ENCODE peak calls at places on chromosomes 13 and 19, in ten cellular contexts. One of them, this sample, is unnamed. For H3K4me1, the result is how much of the 10 kb centered on the place peaks cover.

GRCh38 chr19:27765397-27765796 is 1447.6 kb downstream of the UQCRFS1 start:
- DNase-seq in adrenal gland: no peak
- DNase-seq in CD8-positive, alpha-beta T cell: no peak
- DNase-seq in pancreas: no peak
- DNase-seq in body of pancreas: no peak
- DNase-seq in mucosa of descending colon: no peak
- DNase-seq in heart right ventricle: no peak
- DNase-seq in OCI-LY7: no peak
- DNase-seq in endothelial cell of umbilical vein: no peak
- DNase-seq in endodermal cell: no peak
- DNase-seq in this sample: no peak

GRCh38 chr19:29326849-29327840 is 114.2 kb upstream of the UQCRFS1 start:
- DNase-seq in adrenal gland: no peak
- DNase-seq in CD8-positive, alpha-beta T cell: no peak
- DNase-seq in pancreas: no peak
- DNase-seq in body of pancreas: no peak
- DNase-seq in mucosa of descending colon: no peak
- DNase-seq in heart right ventricle: no peak
- DNase-seq in OCI-LY7: peak
- DNase-seq in endothelial cell of umbilical vein: no peak
- DNase-seq in endodermal cell: peak
- DNase-seq in this sample: no peak

GRCh38 chr19:10960314-10961072 is at the start of gene SMARCA4:
- DNase-seq in adrenal gland: peak
- DNase-seq in CD8-positive, alpha-beta T cell: peak
- DNase-seq in pancreas: peak
- DNase-seq in body of pancreas: peak
- DNase-seq in mucosa of descending colon: peak
- DNase-seq in heart right ventricle: peak
- DNase-seq in OCI-LY7: peak
- DNase-seq in endothelial cell of umbilical vein: peak
- DNase-seq in endodermal cell: peak
- DNase-seq in this sample: peak

GRCh38 chr19:862529-863304 is 3.3 kb downstream of the CFD start:
- DNase-seq in adrenal gland: peak
- DNase-seq in CD8-positive, alpha-beta T cell: peak
- DNase-seq in pancreas: peak
- DNase-seq in body of pancreas: peak
- DNase-seq in mucosa of descending colon: peak
- DNase-seq in heart right ventricle: no peak
- DNase-seq in OCI-LY7: peak
- DNase-seq in endothelial cell of umbilical vein: peak
- DNase-seq in endodermal cell: peak
- DNase-seq in this sample: peak

GRCh38 chr13:42796747-42797356 is 15.5 kb downstream of the FAM216B start:
- DNase-seq in adrenal gland: no peak
- DNase-seq in CD8-positive, alpha-beta T cell: no peak
- DNase-seq in pancreas: no peak
- DNase-seq in body of pancreas: no peak
- DNase-seq in mucosa of descending colon: no peak
- DNase-seq in heart right ventricle: no peak
- DNase-seq in OCI-LY7: no peak
- DNase-seq in endothelial cell of umbilical vein: no peak
- DNase-seq in endodermal cell: no peak
- DNase-seq in this sample: no peak

GRCh38 chr19:14383898-14384669 is 2.8 kb downstream of the ADGRE5 start:
- DNase-seq in adrenal gland: peak
- DNase-seq in CD8-positive, alpha-beta T cell: peak
- DNase-seq in pancreas: no peak
- DNase-seq in body of pancreas: no peak
- DNase-seq in mucosa of descending colon: peak
- DNase-seq in heart right ventricle: no peak
- DNase-seq in OCI-LY7: peak
- DNase-seq in endothelial cell of umbilical vein: no peak
- DNase-seq in endodermal cell: no peak
- DNase-seq in this sample: peak

GRCh38 chr19:29292562-29292961 is 79.6 kb upstream of the UQCRFS1 start:
- DNase-seq in adrenal gland: no peak
- DNase-seq in CD8-positive, alpha-beta T cell: no peak
- DNase-seq in pancreas: no peak
- DNase-seq in body of pancreas: no peak
- DNase-seq in mucosa of descending colon: no peak
- DNase-seq in heart right ventricle: no peak
- DNase-seq in OCI-LY7: no peak
- DNase-seq in endothelial cell of umbilical vein: no peak
- DNase-seq in endodermal cell: no peak
- DNase-seq in this sample: no peak

GRCh38 chr19:13475044-13475443 is 31.2 kb downstream of the CACNA1A start:
- DNase-seq in adrenal gland: no peak
- DNase-seq in CD8-positive, alpha-beta T cell: no peak
- DNase-seq in pancreas: no peak
- DNase-seq in body of pancreas: no peak
- DNase-seq in mucosa of descending colon: no peak
- DNase-seq in heart right ventricle: no peak
- DNase-seq in OCI-LY7: no peak
- DNase-seq in endothelial cell of umbilical vein: no peak
- DNase-seq in endodermal cell: no peak
- DNase-seq in this sample: no peak

GRCh38 chr19:14160017-14160703 is 23.8 kb upstream of the ASF1B start:
- DNase-seq in adrenal gland: no peak
- DNase-seq in CD8-positive, alpha-beta T cell: no peak
- DNase-seq in pancreas: no peak
- DNase-seq in body of pancreas: no peak
- DNase-seq in mucosa of descending colon: no peak
- DNase-seq in heart right ventricle: no peak
- DNase-seq in OCI-LY7: no peak
- DNase-seq in endothelial cell of umbilical vein: no peak
- DNase-seq in endodermal cell: no peak
- DNase-seq in this sample: no peak

GRCh38 chr19:12628040-12629022 is 17.6 kb downstream of the ZNF791 start:
- DNase-seq in adrenal gland: no peak
- DNase-seq in CD8-positive, alpha-beta T cell: no peak
- DNase-seq in pancreas: no peak
- DNase-seq in body of pancreas: no peak
- DNase-seq in mucosa of descending colon: no peak
- DNase-seq in heart right ventricle: no peak
- DNase-seq in OCI-LY7: no peak
- DNase-seq in endothelial cell of umbilical vein: no peak
- DNase-seq in endodermal cell: no peak
- DNase-seq in this sample: no peak

GRCh38 chr19:3387645-3388589 is 21.5 kb downstream of the NFIC start:
- DNase-seq in adrenal gland: peak
- DNase-seq in CD8-positive, alpha-beta T cell: no peak
- DNase-seq in pancreas: peak
- DNase-seq in body of pancreas: peak
- DNase-seq in mucosa of descending colon: peak
- DNase-seq in heart right ventricle: peak
- DNase-seq in OCI-LY7: no peak
- DNase-seq in endothelial cell of umbilical vein: peak
- DNase-seq in endodermal cell: no peak
- DNase-seq in this sample: no peak
- H3K4me1 ChIP-seq in adrenal gland: half or more
- H3K4me1 ChIP-seq in CD8-positive, alpha-beta T cell: under half
- H3K4me1 ChIP-seq in pancreas: under half
- H3K4me1 ChIP-seq in body of pancreas: half or more
- H3K4me1 ChIP-seq in mucosa of descending colon: under half
- H3K4me1 ChIP-seq in heart right ventricle: half or more
- H3K4me1 ChIP-seq in OCI-LY7: under half
- H3K4me1 ChIP-seq in endothelial cell of umbilical vein: under half
- H3K4me1 ChIP-seq in endodermal cell: under half
- H3K4me1 ChIP-seq in this sample: under half

GRCh38 chr13:59263531-59263930 is 900.2 kb downstream of the DIAPH3 start:
- DNase-seq in adrenal gland: no peak
- DNase-seq in CD8-positive, alpha-beta T cell: no peak
- DNase-seq in pancreas: no peak
- DNase-seq in body of pancreas: no peak
- DNase-seq in mucosa of descending colon: no peak
- DNase-seq in heart right ventricle: no peak
- DNase-seq in OCI-LY7: no peak
- DNase-seq in endothelial cell of umbilical vein: no peak
- DNase-seq in endodermal cell: no peak
- DNase-seq in this sample: no peak

GRCh38 chr13:59261928-59262488 is 901.7 kb downstream of the DIAPH3 start:
- DNase-seq in adrenal gland: no peak
- DNase-seq in CD8-positive, alpha-beta T cell: no peak
- DNase-seq in pancreas: no peak
- DNase-seq in body of pancreas: no peak
- DNase-seq in mucosa of descending colon: no peak
- DNase-seq in heart right ventricle: no peak
- DNase-seq in OCI-LY7: peak
- DNase-seq in endothelial cell of umbilical vein: peak
- DNase-seq in endodermal cell: peak
- DNase-seq in this sample: peak

DNA sequence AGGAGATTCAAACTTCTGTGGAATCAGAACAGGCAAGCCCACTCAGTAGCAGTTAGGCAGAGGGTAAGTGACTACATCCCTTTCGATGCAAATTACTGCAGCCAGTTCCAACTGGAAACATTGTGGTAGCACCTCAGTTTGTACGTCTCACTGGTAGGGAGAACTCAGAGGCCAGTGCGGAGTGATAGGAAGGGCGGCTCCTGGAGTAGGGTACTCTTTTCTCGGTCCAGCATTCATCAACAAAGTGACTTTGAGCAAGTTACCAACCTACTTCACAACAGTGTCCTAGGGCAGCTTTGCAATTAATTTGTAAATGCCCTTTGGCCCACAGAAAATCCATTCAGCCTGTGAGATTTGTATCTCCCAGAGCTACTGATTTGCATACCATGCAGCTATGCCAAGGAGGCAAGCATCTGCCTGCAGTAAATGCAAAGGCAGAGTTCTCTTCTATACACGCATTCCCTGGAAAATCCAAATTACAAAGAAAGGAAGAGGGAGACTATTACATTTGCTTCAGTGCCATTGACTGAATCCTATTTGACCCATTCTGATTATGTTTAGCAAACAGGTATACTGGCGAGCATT is 904.2 kb downstream of the DIAPH3 start:
- DNase-seq in adrenal gland: no peak
- DNase-seq in CD8-positive, alpha-beta T cell: no peak
- DNase-seq in pancreas: no peak
- DNase-seq in body of pancreas: no peak
- DNase-seq in mucosa of descending colon: no peak
- DNase-seq in heart right ventricle: no peak
- DNase-seq in OCI-LY7: no peak
- DNase-seq in endothelial cell of umbilical vein: no peak
- DNase-seq in endodermal cell: peak
- DNase-seq in this sample: no peak
- TF ChIP-seq CTCF in adrenal gland: no peak
- TF ChIP-seq CTCF in CD8-positive, alpha-beta T cell: no peak
- TF ChIP-seq CTCF in pancreas: no peak
- TF ChIP-seq CTCF in body of pancreas: no peak
- TF ChIP-seq CTCF in mucosa of descending colon: no peak
- TF ChIP-seq CTCF in heart right ventricle: no peak
- TF ChIP-seq CTCF in OCI-LY7: no peak
- TF ChIP-seq CTCF in endothelial cell of umbilical vein: no peak
- TF ChIP-seq CTCF in endodermal cell: no peak
- TF ChIP-seq CTCF in this sample: no peak

GRCh38 chr13:50589139-50589538 is 254.4 kb downstream of the DLEU7 start:
- DNase-seq in adrenal gland: no peak
- DNase-seq in CD8-positive, alpha-beta T cell: no peak
- DNase-seq in pancreas: no peak
- DNase-seq in body of pancreas: no peak
- DNase-seq in mucosa of descending colon: no peak
- DNase-seq in heart right ventricle: no peak
- DNase-seq in OCI-LY7: no peak
- DNase-seq in endothelial cell of umbilical vein: no peak
- DNase-seq in endodermal cell: no peak
- DNase-seq in this sample: no peak

GRCh38 chr13:50588736-50589135 is 254.8 kb downstream of the DLEU7 start:
- DNase-seq in adrenal gland: no peak
- DNase-seq in CD8-positive, alpha-beta T cell: no peak
- DNase-seq in pancreas: no peak
- DNase-seq in body of pancreas: no peak
- DNase-seq in mucosa of descending colon: no peak
- DNase-seq in heart right ventricle: no peak
- DNase-seq in OCI-LY7: no peak
- DNase-seq in endothelial cell of umbilical vein: no peak
- DNase-seq in endodermal cell: no peak
- DNase-seq in this sample: no peak

GRCh38 chr13:50584856-50585580 is 258.5 kb downstream of the DLEU7 start:
- DNase-seq in adrenal gland: no peak
- DNase-seq in CD8-positive, alpha-beta T cell: no peak
- DNase-seq in pancreas: no peak
- DNase-seq in body of pancreas: no peak
- DNase-seq in mucosa of descending colon: no peak
- DNase-seq in heart right ventricle: no peak
- DNase-seq in OCI-LY7: no peak
- DNase-seq in endothelial cell of umbilical vein: no peak
- DNase-seq in endodermal cell: no peak
- DNase-seq in this sample: no peak

GRCh38 chr13:50587839-50588373 is 255.6 kb downstream of the DLEU7 start:
- DNase-seq in adrenal gland: no peak
- DNase-seq in CD8-positive, alpha-beta T cell: no peak
- DNase-seq in pancreas: no peak
- DNase-seq in body of pancreas: no peak
- DNase-seq in mucosa of descending colon: no peak
- DNase-seq in heart right ventricle: no peak
- DNase-seq in OCI-LY7: no peak
- DNase-seq in endothelial cell of umbilical vein: no peak
- DNase-seq in endodermal cell: no peak
- DNase-seq in this sample: peak

GRCh38 chr13:50587122-50587521 is 256.4 kb downstream of the DLEU7 start:
- DNase-seq in adrenal gland: no peak
- DNase-seq in CD8-positive, alpha-beta T cell: no peak
- DNase-seq in pancreas: no peak
- DNase-seq in body of pancreas: no peak
- DNase-seq in mucosa of descending colon: no peak
- DNase-seq in heart right ventricle: no peak
- DNase-seq in OCI-LY7: peak
- DNase-seq in endothelial cell of umbilical vein: no peak
- DNase-seq in endodermal cell: no peak
- DNase-seq in this sample: no peak
- H3K4me1 ChIP-seq in adrenal gland: under half
- H3K4me1 ChIP-seq in CD8-positive, alpha-beta T cell: under half
- H3K4me1 ChIP-seq in pancreas: under half
- H3K4me1 ChIP-seq in body of pancreas: under half
- H3K4me1 ChIP-seq in mucosa of descending colon: under half
- H3K4me1 ChIP-seq in heart right ventricle: under half
- H3K4me1 ChIP-seq in OCI-LY7: under half
- H3K4me1 ChIP-seq in endothelial cell of umbilical vein: under half
- H3K4me1 ChIP-seq in endodermal cell: under half
- H3K4me1 ChIP-seq in this sample: under half

DNA sequence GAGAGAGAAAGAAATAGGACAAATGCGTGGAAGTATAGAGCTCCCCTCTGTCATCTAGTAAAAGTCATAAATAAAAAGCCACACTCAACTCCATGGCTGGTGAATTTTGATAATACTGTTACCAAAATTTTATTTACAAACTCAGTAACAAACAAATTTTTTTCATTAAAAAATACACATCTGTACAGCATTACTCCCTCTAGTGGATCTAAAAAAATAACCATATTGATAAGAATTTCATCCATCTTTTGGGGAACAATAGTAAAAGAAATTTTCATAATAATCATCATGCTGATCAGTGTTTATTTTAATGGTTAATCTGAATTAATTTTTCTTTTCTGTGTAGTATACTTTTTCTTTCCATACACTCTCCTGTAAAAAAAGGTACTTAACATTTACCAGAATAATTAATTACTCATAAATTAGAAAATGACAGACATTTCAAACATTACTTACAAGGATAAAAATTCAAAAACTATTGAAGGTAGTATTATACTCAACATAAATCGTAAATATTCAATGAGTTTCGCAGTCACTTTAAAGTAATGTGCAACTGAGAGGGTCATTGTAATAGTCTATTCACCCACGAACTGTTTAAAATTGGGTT is 173.5 kb upstream of the LSM14A start:
- DNase-seq in adrenal gland: no peak
- DNase-seq in CD8-positive, alpha-beta T cell: no peak
- DNase-seq in pancreas: no peak
- DNase-seq in body of pancreas: no peak
- DNase-seq in mucosa of descending colon: no peak
- DNase-seq in heart right ventricle: no peak
- DNase-seq in OCI-LY7: peak
- DNase-seq in endothelial cell of umbilical vein: peak
- DNase-seq in endodermal cell: no peak
- DNase-seq in this sample: no peak
- TF ChIP-seq CTCF in adrenal gland: peak
- TF ChIP-seq CTCF in CD8-positive, alpha-beta T cell: peak
- TF ChIP-seq CTCF in pancreas: peak
- TF ChIP-seq CTCF in body of pancreas: peak
- TF ChIP-seq CTCF in mucosa of descending colon: no peak
- TF ChIP-seq CTCF in heart right ventricle: peak
- TF ChIP-seq CTCF in OCI-LY7: peak
- TF ChIP-seq CTCF in endothelial cell of umbilical vein: peak
- TF ChIP-seq CTCF in endodermal cell: peak
- TF ChIP-seq CTCF in this sample: peak

This sample was measured in cardiac muscle cell.